ENCODE peak calls at places on chromosomes 6 and 20, in seven cellular contexts. N is cardiac fibroblast, K is HCT116, C is heart right ventricle, E is stomach, Q is A549, F is RWPE2. B is an unnamed sample.

GRCh38 chr6:169589293-169589692 is 112.5 kb downstream of the WDR27 start:
- DNase-seq in Q (no peak), E (no peak), N (peak; percentile 19), F (no peak), K (no peak), C (no peak), B (no peak)

GRCh38 chr6:150681992-150682391 is 82.3 kb downstream of the PLEKHG1 start:
- DNase-seq in C (no peak), E (no peak), N (no peak), K (no peak), Q (no peak), F (no peak), B (no peak)

GRCh38 chr6:110662468-110663211 is 152.6 kb downstream of the CDK19 start:
- DNase-seq in N (peak; percentile 17), Q (no peak), C (no peak), E (no peak), F (no peak), K (no peak), B (no peak)

GRCh38 chr6:33745558-33745957 is 1.1 kb downstream of the IP6K3 start:
- DNase-seq in F (no peak), K (no peak), N (no peak), Q (no peak), C (no peak), E (no peak), B (no peak)

GRCh38 chr6:131875647-131876046 is 67.8 kb downstream of the ENPP1 start:
- DNase-seq in E (no peak), F (no peak), N (no peak), C (no peak), Q (no peak), K (no peak), B (no peak)

GRCh38 chr6:1131285-1132079 is 180.4 kb upstream of the FOXQ1 start:
- DNase-seq in F (peak; percentile 72), E (no peak), C (no peak), N (no peak), Q (no peak), K (no peak), B (no peak)

GRCh38 chr20:24627291-24627690 is 157.9 kb downstream of the SYNDIG1 start:
- DNase-seq in K (no peak), N (no peak), E (no peak), Q (no peak), C (no peak), F (no peak), B (no peak)

GRCh38 chr20:31987744-31988143 is 19.8 kb downstream of the XKR7 start:
- DNase-seq in K (no peak), C (no peak), N (peak; percentile 56), F (no peak), E (no peak), Q (peak; percentile 36), B (no peak)

GRCh38 chr20:31860431-31861345 is 9.6 kb downstream of the DUSP15 start:
- DNase-seq in E (no peak), Q (no peak), C (no peak), F (peak; percentile 80), N (peak; percentile 61), K (no peak), B (peak; percentile 39)

GRCh38 chr6:15299430-15300131 is 53.7 kb downstream of the JARID2 start:
- DNase-seq in N (peak; percentile 57), E (peak; percentile 31), F (no peak), Q (no peak), C (peak; percentile 34), K (no peak), B (peak; percentile 54)

GRCh38 chr20:36768768-36769430 is 4.7 kb downstream of the DSN1 start:
- DNase-seq in E (no peak), K (no peak), N (peak; percentile 31), F (no peak), Q (no peak), C (no peak), B (no peak)

GRCh38 chr20:19301142-19301541 is 88.7 kb downstream of the SLC24A3 start:
- DNase-seq in Q (no peak), N (no peak), E (no peak), K (no peak), F (no peak), C (no peak), B (no peak)

GRCh38 chr6:50925981-50926380 is 107.3 kb downstream of the TFAP2B start:
- DNase-seq in C (no peak), F (no peak), N (no peak), Q (no peak), E (no peak), K (no peak), B (no peak)

GRCh38 chr6:14710421-14710820 is 535.4 kb upstream of the JARID2 start:
- DNase-seq in F (no peak), E (no peak), C (no peak), K (no peak), Q (no peak), N (no peak), B (no peak)

GRCh38 chr6:84137989-84138575 is 89.4 kb downstream of the CEP162 start:
- DNase-seq in E (no peak), C (no peak), N (peak; percentile 11), Q (no peak), K (no peak), F (no peak), B (no peak)

GRCh38 chr6:138182939-138183791 is 21.4 kb downstream of the ARFGEF3 start:
- DNase-seq in C (no peak), Q (no peak), F (no peak), N (no peak), K (no peak), E (no peak), B (no peak)

GRCh38 chr6:72677740-72678139 is 55.9 kb downstream of the KCNQ5 start:
- DNase-seq in N (no peak), Q (no peak), E (no peak), C (no peak), K (no peak), F (no peak), B (no peak)

GRCh38 chr20:59723108-59723500 is 118.8 kb downstream of the PHACTR3 start:
- DNase-seq in K (no peak), N (no peak), E (no peak), Q (no peak), C (no peak), F (no peak), B (peak; percentile 78)

GRCh38 chr6:129890164-129890563 is 29.0 kb upstream of the TMEM244 start:
- DNase-seq in E (no peak), Q (no peak), K (no peak), N (peak; percentile 82), C (no peak), F (no peak), B (peak; percentile 45)

GRCh38 chr6:108559884-108560462 is 744 bp upstream of the FOXO3 start:
- DNase-seq in E (peak; percentile 49), Q (no peak), K (no peak), F (peak; percentile 70), C (no peak), N (peak; percentile 68), B (no peak)

GRCh38 chr20:24980321-24981053 is 12.1 kb downstream of the APMAP start:
- DNase-seq in F (no peak), K (no peak), Q (no peak), C (no peak), E (no peak), N (no peak), B (no peak)

GRCh38 chr6:66772785-66773184 is 1065.8 kb upstream of the EYS start:
- DNase-seq in E (no peak), N (peak; percentile 6), C (no peak), K (no peak), Q (no peak), F (no peak), B (no peak)

GRCh38 chr20:46689082-46689753 is at the start of gene TP53RK:
- DNase-seq in K (peak; percentile 99), C (peak; percentile 98), E (peak; percentile 99), Q (peak; percentile 98), N (peak; percentile 100), F (peak; percentile 100), B (peak; percentile 95)
- TF ChIP-seq CTCF in K (peak; percentile 31), C (no peak), E (peak; percentile 40), Q (no peak), N (no peak), F (peak; percentile 30), B (peak; percentile 29)

GRCh38 chr6:56710967-56711366 is 68.3 kb upstream of the DST start:
- DNase-seq in K (no peak), Q (no peak), F (no peak), E (no peak), C (no peak), N (no peak), B (no peak)

GRCh38 chr6:56713285-56713684 is 70.6 kb upstream of the DST start:
- DNase-seq in Q (no peak), F (peak; percentile 67), C (no peak), K (peak; percentile 77), E (peak; percentile 50), N (peak; percentile 85), B (no peak)

GRCh38 chr6:56716229-56716628 is 73.5 kb upstream of the DST start:
- DNase-seq in E (no peak), K (no peak), N (no peak), C (no peak), Q (no peak), F (no peak), B (no peak)

GRCh38 chr6:56714982-56715456 is 72.3 kb upstream of the DST start:
- DNase-seq in Q (no peak), C (no peak), N (peak; percentile 87), K (peak; percentile 96), E (no peak), F (peak; percentile 81), B (no peak)

GRCh38 chr6:56714273-56714672 is 71.6 kb upstream of the DST start:
- DNase-seq in E (no peak), F (no peak), Q (no peak), C (no peak), N (no peak), K (no peak), B (no peak)
- TF ChIP-seq CTCF in E (no peak), F (no peak), Q (no peak), C (no peak), N (peak; percentile 6), K (peak; percentile 7), B (no peak)

GRCh38 chr20:33838035-33838864 is 27.1 kb downstream of the CHMP4B start:
- DNase-seq in K (no peak), N (no peak), F (no peak), E (no peak), Q (no peak), C (no peak), B (no peak)
- TF ChIP-seq CTCF in K (no peak), N (no peak), F (peak; percentile 52), E (no peak), Q (peak; percentile 18), C (no peak), B (no peak)

GRCh38 chr6:143528164-143528811 is 16.8 kb upstream of the FUCA2 start:
- DNase-seq in C (no peak), K (no peak), Q (no peak), N (no peak), F (no peak), E (no peak), B (no peak)

GRCh38 chr6:143527677-143528076 is 16.2 kb upstream of the FUCA2 start:
- DNase-seq in K (no peak), Q (no peak), E (no peak), F (no peak), N (no peak), C (no peak), B (no peak)

GRCh38 chr6:143531720-143532504 is 20.4 kb upstream of the FUCA2 start:
- DNase-seq in K (no peak), E (no peak), N (no peak), Q (no peak), C (no peak), F (no peak), B (no peak)

DNA sequence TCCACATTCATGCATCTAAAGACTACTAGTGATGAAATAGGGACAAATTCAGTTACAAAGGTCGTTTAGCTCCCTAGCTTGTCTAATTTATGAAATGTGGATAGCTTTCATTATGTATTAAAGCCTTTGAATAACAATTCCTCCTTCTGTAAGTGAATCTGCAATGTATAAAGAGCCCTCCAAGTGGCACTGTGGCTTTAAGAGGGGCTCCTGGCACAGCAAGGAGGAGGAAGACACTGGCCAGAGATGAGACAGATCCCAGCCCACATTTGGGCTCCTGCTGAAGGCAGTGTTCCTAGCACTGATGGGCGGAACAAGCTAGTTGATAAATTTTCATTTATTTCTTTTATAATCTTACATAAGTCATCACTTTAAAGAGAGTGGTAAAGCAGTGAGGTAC is 17.6 kb upstream of the FUCA2 start:
- DNase-seq in C (no peak), Q (no peak), E (no peak), F (no peak), N (no peak), K (no peak), B (no peak)
- TF ChIP-seq CTCF in C (no peak), Q (no peak), E (no peak), F (peak; percentile 27), N (no peak), K (peak; percentile 27), B (no peak)

B was measured in CD14-positive monocyte.